ENCODE peak calls at places on chromosomes 12 and 14, in seven cellular contexts. B is colonic mucosa, I is osteoblast, P is right lobe of liver, S is GM23338, J is mucosa of descending colon, E is left ventricle myocardium inferior. X is an unnamed sample.

GRCh38 chr14:55249423-55249822 is 21.8 kb upstream of the FBXO34 start:
- DNase-seq in B (no peak), I (peak; percentile 91), P (no peak), S (no peak), J (no peak), E (no peak), X (no peak)

GRCh38 chr12:32139064-32139421 is 32.4 kb downstream of the BICD1 start:
- DNase-seq in B (peak; percentile 20), I (no peak), P (no peak), S (peak; percentile 37), J (no peak), E (no peak), X (no peak)

GRCh38 chr14:67491741-67492504 is 3.4 kb upstream of the TMEM229B start:
- DNase-seq in B (no peak), I (peak; percentile 29), P (no peak), S (no peak), J (no peak), E (peak; percentile 30), X (no peak)

GRCh38 chr12:19186722-19187661 is 57.5 kb downstream of the PLEKHA5 start:
- DNase-seq in B (no peak), I (no peak), P (no peak), S (peak; percentile 77), J (no peak), E (no peak), X (no peak)

GRCh38 chr14:89625988-89626806 is 209.2 kb upstream of the FOXN3 start:
- DNase-seq in B (no peak), I (no peak), P (no peak), S (no peak), J (no peak), E (no peak), X (no peak)

GRCh38 chr14:65536781-65537423 is 124.4 kb downstream of the FUT8 start:
- DNase-seq in B (no peak), I (no peak), P (no peak), S (no peak), J (no peak), E (no peak), X (no peak)

GRCh38 chr12:41485203-41485602 is 297.1 kb downstream of the PDZRN4 start:
- DNase-seq in B (no peak), I (no peak), P (no peak), S (no peak), J (no peak), E (no peak), X (no peak)

GRCh38 chr12:106595268-106595667 is 12.5 kb downstream of the RFX4 start:
- DNase-seq in B (no peak), I (no peak), P (no peak), S (no peak), J (no peak), E (no peak), X (no peak)

GRCh38 chr12:124413401-124413800 is 118.5 kb downstream of the RFLNA start:
- DNase-seq in B (no peak), I (no peak), P (no peak), S (no peak), J (no peak), E (peak; percentile 78), X (no peak)

GRCh38 chr12:1591543-1591942 is 2.8 kb downstream of the FBXL14 start:
- DNase-seq in B (no peak), I (no peak), P (no peak), S (no peak), J (no peak), E (no peak), X (no peak)

GRCh38 chr14:75301666-75302325 is 23.2 kb downstream of the FOS start:
- DNase-seq in B (peak; percentile 59), I (no peak), P (no peak), S (no peak), J (no peak), E (peak; percentile 54), X (no peak)

GRCh38 chr12:57085999-57086950 is 2.6 kb upstream of the NAB2 start:
- DNase-seq in B (peak; percentile 52), I (peak; percentile 85), P (peak; percentile 67), S (peak; percentile 90), J (peak; percentile 81), E (peak; percentile 74), X (no peak)

GRCh38 chr12:123427036-123427769 is 9.3 kb downstream of the RILPL2 start:
- DNase-seq in B (no peak), I (no peak), P (no peak), S (no peak), J (peak; percentile 62), E (no peak), X (no peak)

GRCh38 chr14:104680806-104681688 is 8.4 kb upstream of the INF2 start:
- DNase-seq in B (peak; percentile 87), I (peak; percentile 99), P (peak; percentile 89), S (no peak), J (peak; percentile 82), E (peak; percentile 49), X (no peak)

GRCh38 chr12:76020281-76020680 is 11.3 kb downstream of the PHLDA1 start:
- DNase-seq in B (no peak), I (peak; percentile 43), P (no peak), S (no peak), J (peak; percentile 57), E (no peak), X (peak; percentile 77)

GRCh38 chr12:42260518-42260917 is 22.5 kb upstream of the YAF2 start:
- DNase-seq in B (no peak), I (no peak), P (no peak), S (no peak), J (no peak), E (no peak), X (no peak)

GRCh38 chr14:100674897-100675618 is 51.6 kb upstream of the DLK1 start:
- DNase-seq in B (no peak), I (no peak), P (no peak), S (no peak), J (no peak), E (no peak), X (no peak)
- H3K4me1 ChIP-seq in B (peaks cover 13% of the 10 kb centered on the region), I (peaks cover 14% of the 10 kb centered on the region), P (peaks cover 7% of the 10 kb centered on the region), S (no peaks in the 10 kb centered on the region), J (peaks cover 32% of the 10 kb centered on the region), E (peaks cover 43% of the 10 kb centered on the region), X (peaks cover 11% of the 10 kb centered on the region)

DNA sequence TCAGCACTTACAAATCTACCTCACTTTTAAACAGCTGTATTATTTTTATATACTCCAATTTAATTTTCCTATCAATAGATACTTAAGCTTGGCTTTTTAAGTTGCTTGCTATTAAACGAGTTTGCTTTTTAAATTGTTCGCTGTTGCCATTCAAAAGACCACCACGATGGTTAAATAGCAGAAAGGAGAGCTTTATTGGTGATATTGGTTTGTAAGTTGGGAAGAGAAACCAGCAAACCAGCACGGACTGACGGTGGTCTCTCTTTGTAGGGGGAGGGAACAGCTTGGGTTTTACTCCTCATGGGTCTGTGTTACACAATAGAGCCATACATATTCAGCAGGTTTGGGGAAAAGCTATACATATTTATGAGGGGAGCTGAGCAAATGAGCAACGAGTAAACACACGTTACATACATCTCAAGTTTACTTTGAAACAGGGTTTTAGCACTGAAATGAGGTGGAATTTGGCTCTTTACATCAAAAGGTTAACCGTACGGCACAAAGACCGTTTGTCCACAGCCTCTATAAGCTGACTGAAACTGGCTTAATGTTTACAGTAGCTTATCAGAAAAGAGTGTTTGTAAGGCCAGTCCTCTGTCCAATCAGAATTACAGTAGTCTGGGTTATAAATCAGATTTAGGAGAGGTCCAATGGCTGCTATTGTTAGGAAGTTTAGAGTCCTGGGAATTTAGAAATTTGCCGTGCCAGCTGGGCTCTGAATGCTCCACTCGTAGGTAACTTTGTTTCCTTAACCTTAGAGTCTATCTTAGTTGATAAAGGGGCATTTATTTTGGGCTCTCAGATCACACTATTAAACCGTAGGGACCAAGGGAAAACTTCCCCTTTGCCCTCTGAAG is 69.7 kb upstream of the DHRS4 start:
- DNase-seq in B (peak; percentile 31), I (no peak), P (no peak), S (peak; percentile 12), J (no peak), E (no peak), X (no peak)
- H3K4me3 ChIP-seq in B (no peak overlapping the region), I (no peak overlapping the region), P (no peak overlapping the region), S (no peak overlapping the region), J (no peak overlapping the region), E (no peak overlapping the region), X (no peak overlapping the region)

GRCh38 chr12:51821423-51822260 is 26.9 kb downstream of the FIGNL2 start:
- DNase-seq in B (no peak), I (peak; percentile 46), P (no peak), S (peak; percentile 55), J (no peak), E (peak; percentile 23), X (no peak)

GRCh38 chr12:51825216-51825615 is 23.3 kb downstream of the FIGNL2 start:
- DNase-seq in B (no peak), I (no peak), P (no peak), S (no peak), J (no peak), E (no peak), X (no peak)

GRCh38 chr12:51822956-51823355 is 25.6 kb downstream of the FIGNL2 start:
- DNase-seq in B (no peak), I (peak; percentile 83), P (no peak), S (no peak), J (no peak), E (no peak), X (no peak)

GRCh38 chr12:51822261-51822616 is 26.3 kb downstream of the FIGNL2 start:
- DNase-seq in B (no peak), I (peak; percentile 68), P (no peak), S (no peak), J (no peak), E (no peak), X (no peak)

DNA sequence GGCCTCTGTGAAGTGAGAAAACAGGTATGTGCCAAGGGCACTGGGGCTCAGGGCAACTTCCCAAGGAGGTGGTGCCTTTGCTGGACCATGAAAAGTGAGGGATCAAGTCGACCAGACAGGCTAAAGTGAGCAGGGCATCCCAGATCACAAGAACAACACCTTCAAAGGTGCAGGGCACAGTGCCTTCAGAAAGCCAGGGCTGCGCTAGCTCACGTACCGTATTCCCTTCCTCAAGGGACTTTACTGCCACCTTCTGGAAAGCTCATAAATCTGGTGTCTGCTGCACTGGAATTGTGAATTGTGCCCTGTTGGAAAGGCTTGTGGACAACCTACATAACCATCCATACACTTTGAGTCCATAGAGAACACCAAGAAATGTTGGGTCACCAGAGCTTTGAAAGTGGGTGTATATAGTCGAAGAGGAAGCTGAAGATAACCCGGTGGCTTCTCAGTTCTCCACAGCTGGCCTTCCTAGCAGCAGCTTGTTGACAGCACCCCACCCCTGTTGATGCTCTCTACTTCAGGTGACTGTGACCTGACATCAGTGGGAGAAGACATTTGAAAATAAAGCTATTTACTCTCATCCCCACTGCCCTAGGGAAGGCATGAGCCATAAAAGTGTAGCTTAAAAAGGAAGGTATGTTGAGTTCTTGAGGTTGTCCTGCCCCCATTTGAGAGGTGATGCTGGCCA is 24.5 kb downstream of the FIGNL2 start:
- DNase-seq in B (peak; percentile 57), I (peak; percentile 94), P (no peak), S (peak; percentile 86), J (no peak), E (no peak), X (no peak)
- TF ChIP-seq CTCF in B (peak; percentile 41), I (peak; percentile 66), P (peak; percentile 69), S (peak; percentile 83), J (peak; percentile 29), E (peak; percentile 66), X (peak; percentile 75)

DNA sequence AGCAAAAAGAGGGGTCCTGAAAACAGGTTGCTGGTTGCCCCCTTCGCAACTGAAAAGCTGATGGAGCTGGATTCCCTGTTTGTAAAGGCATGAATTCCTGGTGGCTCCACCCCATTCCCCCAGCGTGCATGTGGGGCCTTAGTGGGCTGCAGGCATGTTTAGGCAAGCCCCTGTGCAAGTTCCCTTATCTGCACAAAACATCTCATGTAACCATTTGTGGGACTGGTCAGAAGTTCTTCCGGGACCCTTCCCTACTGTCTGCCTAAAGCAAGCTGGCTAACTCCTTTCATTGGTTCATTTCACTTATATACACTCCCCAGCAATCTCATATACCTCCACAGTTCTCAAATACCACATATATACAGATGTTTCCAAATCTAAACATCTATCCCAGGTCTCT is 24.0 kb upstream of the HIGD1C start:
- DNase-seq in B (no peak), I (no peak), P (no peak), S (no peak), J (no peak), E (no peak), X (no peak)
- H3K4me1 ChIP-seq in B (peaks cover 14% of the 10 kb centered on the region), I (peaks cover 32% of the 10 kb centered on the region), P (peaks cover 49% of the 10 kb centered on the region), S (peaks cover 59% of the 10 kb centered on the region), J (peaks cover 35% of the 10 kb centered on the region), E (peaks cover 76% of the 10 kb centered on the region), X (peaks cover 8% of the 10 kb centered on the region)